ENCODE peak calls at places on chromosomes 4 and X, in ten cellular contexts. One of them, this sample, is unnamed.

GRCh38 chr4:73067971-73068394 is 1.5 kb downstream of the COX18 start:
- DNase-seq in substantia nigra: no peak
- DNase-seq in C1 segment of cervical spinal cord: no peak
- DNase-seq in AG08396: no peak
- DNase-seq in epithelial cell of prostate: no peak
- DNase-seq in spleen: no peak
- DNase-seq in OCI-LY7: peak
- DNase-seq in stimulated activated CD4-positive, alpha-beta T cell treated with anti-CD3 and anti-CD28 coated beads, Interleukin-2, amount 100 ng/mL, for 24 hours: peak
- DNase-seq in NCI-H2029: no peak
- DNase-seq in erythroblast: peak
- DNase-seq in this sample: no peak

GRCh38 chrX:11305641-11306040 is 12.4 kb downstream of the AMELX start:
- DNase-seq in substantia nigra: no peak
- DNase-seq in C1 segment of cervical spinal cord: no peak
- DNase-seq in AG08396: no peak
- DNase-seq in epithelial cell of prostate: no peak
- DNase-seq in spleen: no peak
- DNase-seq in OCI-LY7: no peak
- DNase-seq in stimulated activated CD4-positive, alpha-beta T cell treated with anti-CD3 and anti-CD28 coated beads, Interleukin-2, amount 100 ng/mL, for 24 hours: no peak
- DNase-seq in NCI-H2029: no peak
- DNase-seq in erythroblast: no peak
- DNase-seq in this sample: no peak

GRCh38 chrX:10158279-10158939 is 1.6 kb downstream of the CLCN4 start:
- DNase-seq in substantia nigra: peak
- DNase-seq in C1 segment of cervical spinal cord: peak
- DNase-seq in AG08396: peak
- DNase-seq in epithelial cell of prostate: no peak
- DNase-seq in spleen: peak
- DNase-seq in OCI-LY7: peak
- DNase-seq in stimulated activated CD4-positive, alpha-beta T cell treated with anti-CD3 and anti-CD28 coated beads, Interleukin-2, amount 100 ng/mL, for 24 hours: peak
- DNase-seq in NCI-H2029: no peak
- DNase-seq in erythroblast: peak
- DNase-seq in this sample: no peak

GRCh38 chr4:139957986-139958737 is 195.8 kb downstream of the MAML3 start:
- DNase-seq in substantia nigra: no peak
- DNase-seq in C1 segment of cervical spinal cord: no peak
- DNase-seq in AG08396: no peak
- DNase-seq in epithelial cell of prostate: no peak
- DNase-seq in spleen: no peak
- DNase-seq in OCI-LY7: no peak
- DNase-seq in stimulated activated CD4-positive, alpha-beta T cell treated with anti-CD3 and anti-CD28 coated beads, Interleukin-2, amount 100 ng/mL, for 24 hours: no peak
- DNase-seq in NCI-H2029: no peak
- DNase-seq in erythroblast: no peak
- DNase-seq in this sample: no peak

GRCh38 chr4:718460-718859 is 12.8 kb downstream of the PCGF3 start:
- DNase-seq in substantia nigra: no peak
- DNase-seq in C1 segment of cervical spinal cord: no peak
- DNase-seq in AG08396: no peak
- DNase-seq in epithelial cell of prostate: no peak
- DNase-seq in spleen: no peak
- DNase-seq in OCI-LY7: no peak
- DNase-seq in stimulated activated CD4-positive, alpha-beta T cell treated with anti-CD3 and anti-CD28 coated beads, Interleukin-2, amount 100 ng/mL, for 24 hours: no peak
- DNase-seq in NCI-H2029: no peak
- DNase-seq in erythroblast: no peak
- DNase-seq in this sample: no peak

GRCh38 chr4:112853662-112854256 is 195.7 kb upstream of the ANK2 start:
- DNase-seq in substantia nigra: no peak
- DNase-seq in C1 segment of cervical spinal cord: no peak
- DNase-seq in AG08396: no peak
- DNase-seq in epithelial cell of prostate: no peak
- DNase-seq in spleen: no peak
- DNase-seq in OCI-LY7: no peak
- DNase-seq in stimulated activated CD4-positive, alpha-beta T cell treated with anti-CD3 and anti-CD28 coated beads, Interleukin-2, amount 100 ng/mL, for 24 hours: no peak
- DNase-seq in NCI-H2029: no peak
- DNase-seq in erythroblast: no peak
- DNase-seq in this sample: no peak

GRCh38 chr4:8438743-8439142 is 1.8 kb downstream of the ACOX3 start:
- DNase-seq in substantia nigra: no peak
- DNase-seq in C1 segment of cervical spinal cord: no peak
- DNase-seq in AG08396: no peak
- DNase-seq in epithelial cell of prostate: no peak
- DNase-seq in spleen: no peak
- DNase-seq in OCI-LY7: no peak
- DNase-seq in stimulated activated CD4-positive, alpha-beta T cell treated with anti-CD3 and anti-CD28 coated beads, Interleukin-2, amount 100 ng/mL, for 24 hours: no peak
- DNase-seq in NCI-H2029: no peak
- DNase-seq in erythroblast: no peak
- DNase-seq in this sample: no peak

GRCh38 chr4:105088110-105088879 is 58.4 kb upstream of the TET2 start:
- DNase-seq in substantia nigra: no peak
- DNase-seq in C1 segment of cervical spinal cord: no peak
- DNase-seq in AG08396: peak
- DNase-seq in epithelial cell of prostate: peak
- DNase-seq in spleen: no peak
- DNase-seq in OCI-LY7: no peak
- DNase-seq in stimulated activated CD4-positive, alpha-beta T cell treated with anti-CD3 and anti-CD28 coated beads, Interleukin-2, amount 100 ng/mL, for 24 hours: no peak
- DNase-seq in NCI-H2029: no peak
- DNase-seq in erythroblast: no peak
- DNase-seq in this sample: no peak

GRCh38 chrX:25295466-25295865 is 279.7 kb upstream of the ARX start:
- DNase-seq in substantia nigra: no peak
- DNase-seq in C1 segment of cervical spinal cord: no peak
- DNase-seq in AG08396: no peak
- DNase-seq in epithelial cell of prostate: no peak
- DNase-seq in spleen: no peak
- DNase-seq in OCI-LY7: no peak
- DNase-seq in stimulated activated CD4-positive, alpha-beta T cell treated with anti-CD3 and anti-CD28 coated beads, Interleukin-2, amount 100 ng/mL, for 24 hours: no peak
- DNase-seq in NCI-H2029: no peak
- DNase-seq in erythroblast: no peak
- DNase-seq in this sample: no peak

GRCh38 chr4:72326692-72327632 is 242.1 kb downstream of the ADAMTS3 start:
- DNase-seq in substantia nigra: no peak
- DNase-seq in C1 segment of cervical spinal cord: no peak
- DNase-seq in AG08396: peak
- DNase-seq in epithelial cell of prostate: no peak
- DNase-seq in spleen: no peak
- DNase-seq in OCI-LY7: peak
- DNase-seq in stimulated activated CD4-positive, alpha-beta T cell treated with anti-CD3 and anti-CD28 coated beads, Interleukin-2, amount 100 ng/mL, for 24 hours: no peak
- DNase-seq in NCI-H2029: peak
- DNase-seq in erythroblast: peak
- DNase-seq in this sample: no peak

GRCh38 chr4:101356928-101357327 is 9.6 kb upstream of the PPP3CA start:
- DNase-seq in substantia nigra: no peak
- DNase-seq in C1 segment of cervical spinal cord: no peak
- DNase-seq in AG08396: peak
- DNase-seq in epithelial cell of prostate: peak
- DNase-seq in spleen: no peak
- DNase-seq in OCI-LY7: no peak
- DNase-seq in stimulated activated CD4-positive, alpha-beta T cell treated with anti-CD3 and anti-CD28 coated beads, Interleukin-2, amount 100 ng/mL, for 24 hours: no peak
- DNase-seq in NCI-H2029: no peak
- DNase-seq in erythroblast: no peak
- DNase-seq in this sample: no peak

GRCh38 chrX:78476701-78477100 is 149.3 kb upstream of the CYSLTR1 start:
- DNase-seq in substantia nigra: no peak
- DNase-seq in C1 segment of cervical spinal cord: no peak
- DNase-seq in AG08396: no peak
- DNase-seq in epithelial cell of prostate: no peak
- DNase-seq in spleen: no peak
- DNase-seq in OCI-LY7: no peak
- DNase-seq in stimulated activated CD4-positive, alpha-beta T cell treated with anti-CD3 and anti-CD28 coated beads, Interleukin-2, amount 100 ng/mL, for 24 hours: no peak
- DNase-seq in NCI-H2029: no peak
- DNase-seq in erythroblast: no peak
- DNase-seq in this sample: no peak

GRCh38 chrX:39705299-39705698 is 392.5 kb downstream of the BCOR start:
- DNase-seq in substantia nigra: no peak
- DNase-seq in C1 segment of cervical spinal cord: no peak
- DNase-seq in AG08396: peak
- DNase-seq in epithelial cell of prostate: peak
- DNase-seq in spleen: no peak
- DNase-seq in OCI-LY7: no peak
- DNase-seq in stimulated activated CD4-positive, alpha-beta T cell treated with anti-CD3 and anti-CD28 coated beads, Interleukin-2, amount 100 ng/mL, for 24 hours: no peak
- DNase-seq in NCI-H2029: peak
- DNase-seq in erythroblast: peak
- DNase-seq in this sample: peak

GRCh38 chr4:12555011-12555410 is 929.1 kb downstream of the RAB28 start:
- DNase-seq in substantia nigra: no peak
- DNase-seq in C1 segment of cervical spinal cord: no peak
- DNase-seq in AG08396: no peak
- DNase-seq in epithelial cell of prostate: peak
- DNase-seq in spleen: no peak
- DNase-seq in OCI-LY7: no peak
- DNase-seq in stimulated activated CD4-positive, alpha-beta T cell treated with anti-CD3 and anti-CD28 coated beads, Interleukin-2, amount 100 ng/mL, for 24 hours: no peak
- DNase-seq in NCI-H2029: no peak
- DNase-seq in erythroblast: no peak
- DNase-seq in this sample: no peak

GRCh38 chr4:138911903-138912713 is 103.5 kb upstream of the NOCT start:
- DNase-seq in substantia nigra: no peak
- DNase-seq in C1 segment of cervical spinal cord: no peak
- DNase-seq in AG08396: no peak
- DNase-seq in epithelial cell of prostate: no peak
- DNase-seq in spleen: no peak
- DNase-seq in OCI-LY7: no peak
- DNase-seq in stimulated activated CD4-positive, alpha-beta T cell treated with anti-CD3 and anti-CD28 coated beads, Interleukin-2, amount 100 ng/mL, for 24 hours: no peak
- DNase-seq in NCI-H2029: peak
- DNase-seq in erythroblast: no peak
- DNase-seq in this sample: no peak

GRCh38 chr4:14856076-14856926 is 146.0 kb upstream of the CPEB2 start:
- DNase-seq in substantia nigra: no peak
- DNase-seq in C1 segment of cervical spinal cord: no peak
- DNase-seq in AG08396: peak
- DNase-seq in epithelial cell of prostate: peak
- DNase-seq in spleen: no peak
- DNase-seq in OCI-LY7: no peak
- DNase-seq in stimulated activated CD4-positive, alpha-beta T cell treated with anti-CD3 and anti-CD28 coated beads, Interleukin-2, amount 100 ng/mL, for 24 hours: peak
- DNase-seq in NCI-H2029: no peak
- DNase-seq in erythroblast: peak
- DNase-seq in this sample: peak

GRCh38 chr4:7342223-7342576 is 92.5 kb downstream of the PSAPL1 start:
- DNase-seq in substantia nigra: peak
- DNase-seq in C1 segment of cervical spinal cord: peak
- DNase-seq in AG08396: no peak
- DNase-seq in epithelial cell of prostate: no peak
- DNase-seq in spleen: peak
- DNase-seq in OCI-LY7: no peak
- DNase-seq in stimulated activated CD4-positive, alpha-beta T cell treated with anti-CD3 and anti-CD28 coated beads, Interleukin-2, amount 100 ng/mL, for 24 hours: no peak
- DNase-seq in NCI-H2029: no peak
- DNase-seq in erythroblast: no peak
- DNase-seq in this sample: no peak

GRCh38 chr4:128355301-128355700 is 67.7 kb upstream of the PGRMC2 start:
- DNase-seq in substantia nigra: no peak
- DNase-seq in C1 segment of cervical spinal cord: no peak
- DNase-seq in AG08396: no peak
- DNase-seq in epithelial cell of prostate: no peak
- DNase-seq in spleen: no peak
- DNase-seq in OCI-LY7: no peak
- DNase-seq in stimulated activated CD4-positive, alpha-beta T cell treated with anti-CD3 and anti-CD28 coated beads, Interleukin-2, amount 100 ng/mL, for 24 hours: no peak
- DNase-seq in NCI-H2029: no peak
- DNase-seq in erythroblast: peak
- DNase-seq in this sample: no peak

GRCh38 chr4:26613735-26614134 is 29.9 kb downstream of the TBC1D19 start:
- DNase-seq in substantia nigra: no peak
- DNase-seq in C1 segment of cervical spinal cord: no peak
- DNase-seq in AG08396: no peak
- DNase-seq in epithelial cell of prostate: no peak
- DNase-seq in spleen: no peak
- DNase-seq in OCI-LY7: no peak
- DNase-seq in stimulated activated CD4-positive, alpha-beta T cell treated with anti-CD3 and anti-CD28 coated beads, Interleukin-2, amount 100 ng/mL, for 24 hours: no peak
- DNase-seq in NCI-H2029: no peak
- DNase-seq in erythroblast: no peak
- DNase-seq in this sample: no peak

GRCh38 chr4:87108142-87108546 is 112.3 kb downstream of the KLHL8 start:
- DNase-seq in substantia nigra: no peak
- DNase-seq in C1 segment of cervical spinal cord: no peak
- DNase-seq in AG08396: peak
- DNase-seq in epithelial cell of prostate: no peak
- DNase-seq in spleen: no peak
- DNase-seq in OCI-LY7: no peak
- DNase-seq in stimulated activated CD4-positive, alpha-beta T cell treated with anti-CD3 and anti-CD28 coated beads, Interleukin-2, amount 100 ng/mL, for 24 hours: no peak
- DNase-seq in NCI-H2029: no peak
- DNase-seq in erythroblast: no peak
- DNase-seq in this sample: peak

GRCh38 chrX:19343462-19344206 is at the start of gene PDHA1:
- DNase-seq in substantia nigra: peak
- DNase-seq in C1 segment of cervical spinal cord: peak
- DNase-seq in AG08396: peak
- DNase-seq in epithelial cell of prostate: peak
- DNase-seq in spleen: peak
- DNase-seq in OCI-LY7: peak
- DNase-seq in stimulated activated CD4-positive, alpha-beta T cell treated with anti-CD3 and anti-CD28 coated beads, Interleukin-2, amount 100 ng/mL, for 24 hours: peak
- DNase-seq in NCI-H2029: peak
- DNase-seq in erythroblast: peak
- DNase-seq in this sample: peak

GRCh38 chr4:78369691-78370090 is 181.9 kb upstream of the ANXA3 start:
- DNase-seq in substantia nigra: no peak
- DNase-seq in C1 segment of cervical spinal cord: no peak
- DNase-seq in AG08396: no peak
- DNase-seq in epithelial cell of prostate: no peak
- DNase-seq in spleen: no peak
- DNase-seq in OCI-LY7: no peak
- DNase-seq in stimulated activated CD4-positive, alpha-beta T cell treated with anti-CD3 and anti-CD28 coated beads, Interleukin-2, amount 100 ng/mL, for 24 hours: no peak
- DNase-seq in NCI-H2029: no peak
- DNase-seq in erythroblast: no peak
- DNase-seq in this sample: no peak

GRCh38 chrX:105495376-105495775 is 274.9 kb upstream of the TEX13A start:
- DNase-seq in substantia nigra: no peak
- DNase-seq in C1 segment of cervical spinal cord: no peak
- DNase-seq in AG08396: no peak
- DNase-seq in epithelial cell of prostate: no peak
- DNase-seq in spleen: no peak
- DNase-seq in OCI-LY7: no peak
- DNase-seq in stimulated activated CD4-positive, alpha-beta T cell treated with anti-CD3 and anti-CD28 coated beads, Interleukin-2, amount 100 ng/mL, for 24 hours: no peak
- DNase-seq in NCI-H2029: no peak
- DNase-seq in erythroblast: no peak
- DNase-seq in this sample: no peak

GRCh38 chr4:98491862-98492554 is 166.4 kb downstream of the TSPAN5 start:
- DNase-seq in substantia nigra: no peak
- DNase-seq in C1 segment of cervical spinal cord: no peak
- DNase-seq in AG08396: no peak
- DNase-seq in epithelial cell of prostate: no peak
- DNase-seq in spleen: no peak
- DNase-seq in OCI-LY7: no peak
- DNase-seq in stimulated activated CD4-positive, alpha-beta T cell treated with anti-CD3 and anti-CD28 coated beads, Interleukin-2, amount 100 ng/mL, for 24 hours: no peak
- DNase-seq in NCI-H2029: no peak
- DNase-seq in erythroblast: no peak
- DNase-seq in this sample: no peak

GRCh38 chr4:88752076-88752463 is 54.4 kb upstream of the NAP1L5 start:
- DNase-seq in substantia nigra: no peak
- DNase-seq in C1 segment of cervical spinal cord: no peak
- DNase-seq in AG08396: no peak
- DNase-seq in epithelial cell of prostate: no peak
- DNase-seq in spleen: no peak
- DNase-seq in OCI-LY7: no peak
- DNase-seq in stimulated activated CD4-positive, alpha-beta T cell treated with anti-CD3 and anti-CD28 coated beads, Interleukin-2, amount 100 ng/mL, for 24 hours: no peak
- DNase-seq in NCI-H2029: no peak
- DNase-seq in erythroblast: no peak
- DNase-seq in this sample: no peak

GRCh38 chr4:127249066-127249766 is 383.5 kb upstream of the INTU start:
- DNase-seq in substantia nigra: no peak
- DNase-seq in C1 segment of cervical spinal cord: no peak
- DNase-seq in AG08396: no peak
- DNase-seq in epithelial cell of prostate: no peak
- DNase-seq in spleen: no peak
- DNase-seq in OCI-LY7: no peak
- DNase-seq in stimulated activated CD4-positive, alpha-beta T cell treated with anti-CD3 and anti-CD28 coated beads, Interleukin-2, amount 100 ng/mL, for 24 hours: no peak
- DNase-seq in NCI-H2029: no peak
- DNase-seq in erythroblast: no peak
- DNase-seq in this sample: no peak

GRCh38 chrX:129845616-129846190 is 2.0 kb upstream of the ZDHHC9 start:
- DNase-seq in substantia nigra: no peak
- DNase-seq in C1 segment of cervical spinal cord: no peak
- DNase-seq in AG08396: no peak
- DNase-seq in epithelial cell of prostate: no peak
- DNase-seq in spleen: no peak
- DNase-seq in OCI-LY7: no peak
- DNase-seq in stimulated activated CD4-positive, alpha-beta T cell treated with anti-CD3 and anti-CD28 coated beads, Interleukin-2, amount 100 ng/mL, for 24 hours: no peak
- DNase-seq in NCI-H2029: no peak
- DNase-seq in erythroblast: no peak
- DNase-seq in this sample: no peak

GRCh38 chr4:476501-476900 is 22.5 kb downstream of the ZNF721 start:
- DNase-seq in substantia nigra: no peak
- DNase-seq in C1 segment of cervical spinal cord: no peak
- DNase-seq in AG08396: peak
- DNase-seq in epithelial cell of prostate: no peak
- DNase-seq in spleen: no peak
- DNase-seq in OCI-LY7: no peak
- DNase-seq in stimulated activated CD4-positive, alpha-beta T cell treated with anti-CD3 and anti-CD28 coated beads, Interleukin-2, amount 100 ng/mL, for 24 hours: no peak
- DNase-seq in NCI-H2029: no peak
- DNase-seq in erythroblast: no peak
- DNase-seq in this sample: no peak

This sample was measured in tibial artery.